ENCODE peak calls at places on chromosomes 3 and 15, in eight cellular contexts. L, T, P, C, V, H, N and E are unnamed samples.

GRCh38 chr3:143121240-143122088 is 1.9 kb downstream of the CHST2 start:
- DNase-seq in L (no peak), T (peak; percentile 26), P (no peak), C (peak; percentile 68), V (peak; percentile 54), H (no peak), N (peak; percentile 3), E (no peak)

GRCh38 chr3:68996356-68996995 is 17.0 kb downstream of the EOGT start:
- DNase-seq in L (no peak), T (no peak), P (no peak), C (peak; percentile 36), V (no peak), H (no peak), N (no peak), E (no peak)

GRCh38 chr3:61938878-61939549 is 377.6 kb downstream of the PTPRG start:
- DNase-seq in L (no peak), T (no peak), P (peak; percentile 71), C (no peak), V (no peak), H (no peak), N (no peak), E (no peak)

GRCh38 chr3:119310052-119310451 is 15.9 kb downstream of the ARHGAP31 start:
- DNase-seq in L (no peak), T (no peak), P (no peak), C (peak; percentile 94), V (no peak), H (peak; percentile 30), N (peak; percentile 91), E (no peak)

GRCh38 chr3:108219336-108219735 is 2.9 kb downstream of the IFT57 start:
- DNase-seq in L (no peak), T (peak; percentile 13), P (peak; percentile 32), C (no peak), V (no peak), H (no peak), N (no peak), E (no peak)

GRCh38 chr3:18669374-18669773 is 244.2 kb upstream of the SATB1 start:
- DNase-seq in L (no peak), T (no peak), P (no peak), C (no peak), V (no peak), H (no peak), N (no peak), E (no peak)

GRCh38 chr15:86139828-86140227 is 60.2 kb downstream of the AGBL1 start:
- DNase-seq in L (no peak), T (no peak), P (no peak), C (no peak), V (no peak), H (no peak), N (no peak), E (no peak)

GRCh38 chr15:88905576-88905975 is 7.6 kb downstream of the MFGE8 start:
- DNase-seq in L (no peak), T (no peak), P (no peak), C (no peak), V (no peak), H (no peak), N (no peak), E (no peak)